ENCODE peak calls at places on chromosomes 1 and 21, in seven cellular contexts. V is mesothelial cell of epicardium, Z is mammary epithelial cell, S is hepatocyte, C is lower leg skin, R is MCF 10A, J is gastrocnemius medialis. X is an unnamed sample.

GRCh38 chr1:1440941-1441888 is 5.7 kb downstream of the VWA1 start:
- DNase-seq in V (peak; percentile 76), Z (no peak), S (peak; percentile 69), C (no peak), R (peak; percentile 42), J (peak; percentile 36), X (peak; percentile 70)

GRCh38 chr21:45356251-45356650 is 48.7 kb upstream of the COL18A1 start:
- DNase-seq in V (no peak), Z (no peak), S (no peak), C (no peak), R (no peak), J (no peak), X (no peak)

GRCh38 chr1:11730429-11730861 is 5.5 kb upstream of the AGTRAP start:
- DNase-seq in V (no peak), Z (no peak), S (no peak), C (no peak), R (peak; percentile 68), J (no peak), X (no peak)

GRCh38 chr1:177442580-177442979 is 271.8 kb downstream of the BRINP2 start:
- DNase-seq in V (no peak), Z (no peak), S (no peak), C (no peak), R (no peak), J (no peak), X (no peak)

GRCh38 chr1:156198831-156199349 is 5.0 kb downstream of the SLC25A44 start:
- DNase-seq in V (no peak), Z (no peak), S (peak; percentile 18), C (no peak), R (no peak), J (no peak), X (no peak)

GRCh38 chr1:169102567-169102966 is 3.9 kb upstream of the ATP1B1 start:
- DNase-seq in V (no peak), Z (peak; percentile 66), S (peak; percentile 77), C (no peak), R (peak; percentile 81), J (no peak), X (peak; percentile 60)

GRCh38 chr21:45417951-45418300 is 13.0 kb downstream of the COL18A1 start:
- DNase-seq in V (no peak), Z (no peak), S (peak; percentile 5), C (no peak), R (no peak), J (no peak), X (no peak)

GRCh38 chr1:2566106-2567045 is 10.2 kb downstream of the TNFRSF14 start:
- DNase-seq in V (no peak), Z (no peak), S (no peak), C (no peak), R (no peak), J (no peak), X (peak; percentile 35)

GRCh38 chr1:76021816-76022215 is 52.7 kb upstream of the ST6GALNAC3 start:
- DNase-seq in V (no peak), Z (no peak), S (no peak), C (no peak), R (no peak), J (no peak), X (no peak)

GRCh38 chr1:228236744-228237143 is 28.9 kb downstream of the OBSCN start:
- DNase-seq in V (peak; percentile 14), Z (peak; percentile 22), S (peak; percentile 33), C (peak; percentile 48), R (peak; percentile 74), J (peak; percentile 64), X (peak; percentile 43)

GRCh38 chr1:3999941-4000735 is 100.1 kb upstream of the C1orf174 start:
- DNase-seq in V (no peak), Z (no peak), S (no peak), C (no peak), R (no peak), J (no peak), X (no peak)

GRCh38 chr1:202184750-202185460 is 8.7 kb upstream of the LGR6 start:
- DNase-seq in V (peak; percentile 91), Z (peak; percentile 74), S (peak; percentile 95), C (peak; percentile 93), R (peak; percentile 96), J (peak; percentile 62), X (peak; percentile 94)

GRCh38 chr1:205312866-205313680 is 8.5 kb downstream of the NUAK2 start:
- DNase-seq in V (no peak), Z (no peak), S (no peak), C (no peak), R (no peak), J (no peak), X (no peak)

GRCh38 chr1:212281589-212281988 is 3.6 kb upstream of the PPP2R5A start:
- DNase-seq in V (no peak), Z (no peak), S (no peak), C (no peak), R (peak; percentile 68), J (no peak), X (no peak)
- TF ChIP-seq CTCF in V (no peak), Z (no peak), S (no peak), C (no peak), R (no peak), J (no peak), X (no peak)

GRCh38 chr1:84724128-84724860 is 34.0 kb upstream of the SSX2IP start:
- DNase-seq in V (no peak), Z (no peak), S (no peak), C (no peak), R (peak; percentile 13), J (no peak), X (no peak)
- TF ChIP-seq CTCF in V (peak; percentile 52), Z (peak; percentile 25), S (peak; percentile 28), C (no peak), R (peak; percentile 25), J (no peak), X (peak; percentile 19)

DNA sequence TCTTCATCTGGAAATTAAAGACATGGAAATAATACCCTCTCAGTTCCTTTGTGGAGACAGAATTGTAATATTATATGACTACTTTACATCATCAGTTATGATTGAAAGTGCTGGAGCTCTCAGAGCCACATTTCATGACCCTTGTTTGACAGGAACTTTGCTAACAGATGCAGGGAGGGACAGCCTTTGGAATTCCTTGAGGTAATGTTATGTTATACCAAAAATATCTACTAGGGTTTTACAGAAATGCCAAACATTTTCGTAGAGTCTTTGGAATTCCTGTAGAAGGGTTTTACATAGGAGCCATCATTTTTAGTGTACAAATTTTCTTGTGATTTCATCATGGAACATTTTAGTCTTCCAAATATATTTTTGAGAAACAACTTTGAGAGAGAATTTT is 57.4 kb upstream of the ADAMTS5 start:
- DNase-seq in V (no peak), Z (no peak), S (no peak), C (no peak), R (no peak), J (no peak), X (no peak)
- TF ChIP-seq CTCF in V (no peak), Z (no peak), S (no peak), C (no peak), R (no peak), J (no peak), X (no peak)

GRCh38 chr21:25396135-25396711 is 211.1 kb downstream of the MRPL39 start:
- DNase-seq in V (no peak), Z (no peak), S (no peak), C (no peak), R (no peak), J (no peak), X (no peak)
- TF ChIP-seq CTCF in V (no peak), Z (no peak), S (no peak), C (no peak), R (no peak), J (no peak), X (no peak)